ENCODE peak calls at places on chromosome 16, in nine cellular contexts. V is body of pancreas; C is K562; M is left cardiac atrium; E is HCT116; K is stimulated activated naive B cell treated with anti-CD40 and anti-IgM and Interleukin-4, amounts not matched to agents 10 μg/mL and 1 μg/mL and 100 μg/mL, for 72 hours; Q is GM23338; Y is naive thymus-derived CD8-positive, alpha-beta T cell; W is upper lobe of right lung. F is an unnamed sample.

GRCh38 chr16:81573533-81573932 is 128.9 kb downstream of the CMIP start:
- ATAC-seq in V (no peak), C (no peak), M (no peak), E (no peak), K (no peak), Q (no peak), Y (no peak), W (no peak), F (no peak)

GRCh38 chr16:50765866-50766265 is 24.0 kb downstream of the CYLD start:
- ATAC-seq in V (no peak), C (no peak), M (no peak), E (no peak), K (no peak), Q (no peak), Y (no peak), W (no peak), F (no peak)

GRCh38 chr16:11100239-11100750 is 155.7 kb downstream of the SOCS1 start:
- ATAC-seq in V (no peak), C (peak), M (peak), E (peak), K (peak), Q (peak), Y (no peak), W (no peak), F (peak)

GRCh38 chr16:68676113-68676860 is 31.2 kb downstream of the CDH3 start:
- ATAC-seq in V (no peak), C (no peak), M (peak), E (peak), K (no peak), Q (no peak), Y (no peak), W (no peak), F (no peak)

GRCh38 chr16:74296120-74296464 is 522 bp upstream of the PSMD7 start:
- ATAC-seq in V (no peak), C (peak), M (no peak), E (peak), K (peak), Q (no peak), Y (peak), W (peak), F (peak)

GRCh38 chr16:79089735-79090284 is 510.7 kb downstream of the MAF start:
- ATAC-seq in V (no peak), C (no peak), M (peak), E (no peak), K (peak), Q (no peak), Y (peak), W (peak), F (no peak)

GRCh38 chr16:67528870-67529638 is 425 bp downstream of the RIPOR1 start:
- ATAC-seq in V (peak), C (peak), M (peak), E (peak), K (peak), Q (peak), Y (peak), W (peak), F (peak)

GRCh38 chr16:1357906-1358566 is 6.3 kb downstream of the GNPTG start:
- ATAC-seq in V (no peak), C (peak), M (no peak), E (peak), K (peak), Q (no peak), Y (no peak), W (peak), F (peak)

GRCh38 chr16:79836129-79836528 is 235.6 kb upstream of the MAF start:
- ATAC-seq in V (no peak), C (peak), M (no peak), E (no peak), K (no peak), Q (no peak), Y (no peak), W (no peak), F (no peak)

GRCh38 chr16:84714028-84714427 is 14.2 kb downstream of the USP10 start:
- ATAC-seq in V (no peak), C (no peak), M (no peak), E (no peak), K (peak), Q (peak), Y (no peak), W (peak), F (no peak)

GRCh38 chr16:4426021-4426684 is 485 bp downstream of the DNAJA3 start:
- ATAC-seq in V (peak), C (peak), M (peak), E (peak), K (peak), Q (peak), Y (peak), W (peak), F (peak)

GRCh38 chr16:53041196-53041977 is 11.3 kb downstream of the CHD9NB start:
- ATAC-seq in V (peak), C (no peak), M (peak), E (no peak), K (no peak), Q (peak), Y (no peak), W (peak), F (peak)

GRCh38 chr16:88455610-88456355 is 2.7 kb downstream of the ZFPM1 start:
- ATAC-seq in V (no peak), C (peak), M (no peak), E (peak), K (peak), Q (peak), Y (peak), W (no peak), F (no peak)

GRCh38 chr16:88398874-88399178 is 16.1 kb downstream of the ZNF469 start:
- ATAC-seq in V (no peak), C (no peak), M (no peak), E (no peak), K (no peak), Q (no peak), Y (no peak), W (no peak), F (no peak)

GRCh38 chr16:8962393-8963009 is 1.2 kb downstream of the USP7 start:
- ATAC-seq in V (peak), C (peak), M (no peak), E (no peak), K (peak), Q (peak), Y (peak), W (peak), F (no peak)

GRCh38 chr16:68097088-68097487 is 11.9 kb downstream of the NFATC3 start:
- ATAC-seq in V (no peak), C (no peak), M (no peak), E (no peak), K (no peak), Q (no peak), Y (no peak), W (no peak), F (no peak)

GRCh38 chr16:72042157-72042660 is 12.1 kb upstream of the HP start:
- ATAC-seq in V (peak), C (no peak), M (peak), E (no peak), K (no peak), Q (no peak), Y (no peak), W (peak), F (no peak)

GRCh38 chr16:55264949-55265348 is 59.1 kb upstream of the IRX6 start:
- ATAC-seq in V (no peak), C (no peak), M (no peak), E (no peak), K (no peak), Q (no peak), Y (no peak), W (no peak), F (no peak)

GRCh38 chr16:23110257-23110899 is 38.9 kb downstream of the USP31 start:
- ATAC-seq in V (no peak), C (no peak), M (no peak), E (no peak), K (no peak), Q (no peak), Y (no peak), W (no peak), F (no peak)

GRCh38 chr16:84585886-84586285 is 32.0 kb downstream of the COTL1 start:
- ATAC-seq in V (no peak), C (peak), M (peak), E (peak), K (peak), Q (peak), Y (peak), W (peak), F (no peak)

GRCh38 chr16:50309527-50310307 is 43.4 kb downstream of the ADCY7 start:
- ATAC-seq in V (no peak), C (no peak), M (no peak), E (no peak), K (peak), Q (peak), Y (no peak), W (no peak), F (no peak)

GRCh38 chr16:24010440-24011089 is 174.8 kb downstream of the PRKCB start:
- ATAC-seq in V (no peak), C (peak), M (peak), E (peak), K (peak), Q (peak), Y (no peak), W (peak), F (no peak)

GRCh38 chr16:66358231-66358630 is 8.3 kb upstream of the CDH5 start:
- ATAC-seq in V (no peak), C (no peak), M (no peak), E (no peak), K (no peak), Q (no peak), Y (no peak), W (no peak), F (no peak)

GRCh38 chr16:2250652-2251280 is 621 bp downstream of the ECI1 start:
- ATAC-seq in V (peak), C (no peak), M (no peak), E (peak), K (peak), Q (no peak), Y (no peak), W (no peak), F (no peak)

GRCh38 chr16:4361033-4361943 is 10.2 kb upstream of the PAM16 start:
- ATAC-seq in V (no peak), C (no peak), M (no peak), E (peak), K (no peak), Q (no peak), Y (no peak), W (no peak), F (no peak)

GRCh38 chr16:66661210-66661560 is 35.4 kb downstream of the CMTM4 start:
- ATAC-seq in V (peak), C (peak), M (no peak), E (no peak), K (no peak), Q (no peak), Y (no peak), W (no peak), F (no peak)

GRCh38 chr16:70715113-70715711 is 29.4 kb upstream of the MTSS2 start:
- ATAC-seq in V (peak), C (peak), M (peak), E (peak), K (no peak), Q (peak), Y (no peak), W (peak), F (peak)

GRCh38 chr16:71727545-71728324 is 3.2 kb upstream of the PHLPP2 start:
- ATAC-seq in V (no peak), C (no peak), M (no peak), E (no peak), K (peak), Q (no peak), Y (no peak), W (no peak), F (no peak)

GRCh38 chr16:1420111-1420539 is 422 bp downstream of the UQCC4 start:
- ATAC-seq in V (no peak), C (peak), M (no peak), E (peak), K (peak), Q (peak), Y (no peak), W (peak), F (no peak)

GRCh38 chr16:27879601-27880247 is 183.8 kb downstream of the GSG1L start:
- ATAC-seq in V (no peak), C (no peak), M (peak), E (no peak), K (no peak), Q (no peak), Y (no peak), W (no peak), F (no peak)

GRCh38 chr16:53761967-53762726 is 58.2 kb downstream of the FTO start:
- ATAC-seq in V (peak), C (no peak), M (no peak), E (no peak), K (no peak), Q (no peak), Y (no peak), W (no peak), F (no peak)

GRCh38 chr16:68281368-68282063 is 17.2 kb downstream of the SLC7A6 start:
- ATAC-seq in V (no peak), C (no peak), M (no peak), E (no peak), K (no peak), Q (no peak), Y (peak), W (no peak), F (no peak)

GRCh38 chr16:85720319-85720637 is 30.6 kb downstream of the C16orf74 start:
- ATAC-seq in V (peak), C (no peak), M (no peak), E (peak), K (no peak), Q (no peak), Y (no peak), W (peak), F (no peak)

GRCh38 chr16:80203821-80204220 is 337.0 kb upstream of the DYNLRB2 start:
- ATAC-seq in V (no peak), C (no peak), M (no peak), E (no peak), K (no peak), Q (no peak), Y (no peak), W (no peak), F (no peak)

GRCh38 chr16:83742520-83742919 is 65.3 kb upstream of the HSBP1 start:
- ATAC-seq in V (no peak), C (no peak), M (no peak), E (no peak), K (no peak), Q (no peak), Y (no peak), W (no peak), F (no peak)

GRCh38 chr16:89435051-89435450 is 55.3 kb downstream of the ANKRD11 start:
- ATAC-seq in V (no peak), C (peak), M (no peak), E (peak), K (no peak), Q (no peak), Y (peak), W (no peak), F (no peak)

GRCh38 chr16:26433807-26434206 is 632.9 kb upstream of the C16orf82 start:
- ATAC-seq in V (no peak), C (no peak), M (no peak), E (no peak), K (no peak), Q (no peak), Y (no peak), W (no peak), F (no peak)

GRCh38 chr16:87930456-87930855 is 5.9 kb downstream of the CA5A start:
- ATAC-seq in V (no peak), C (peak), M (no peak), E (peak), K (peak), Q (peak), Y (no peak), W (no peak), F (no peak)

GRCh38 chr16:84827131-84827574 is 7.4 kb downstream of the CRISPLD2 start:
- ATAC-seq in V (no peak), C (peak), M (no peak), E (no peak), K (no peak), Q (no peak), Y (no peak), W (peak), F (peak)

GRCh38 chr16:22098538-22099255 is 6.4 kb downstream of the VWA3A start:
- ATAC-seq in V (no peak), C (peak), M (peak), E (peak), K (peak), Q (peak), Y (peak), W (peak), F (no peak)